ENCODE peak calls at places on chromosomes 3 and 15, in four cellular contexts. One of them, this sample, is unnamed.

GRCh38 chr3:18951333-18951732 is 197.0 kb upstream of the KCNH8 start:
- DNase-seq in lower leg skin: no peak
- DNase-seq in thyroid gland: no peak
- DNase-seq in GM12891: no peak
- DNase-seq in this sample: no peak

GRCh38 chr15:84006467-84006866 is 229.1 kb upstream of the GOLGA6L4 start:
- DNase-seq in lower leg skin: no peak
- DNase-seq in thyroid gland: no peak
- DNase-seq in GM12891: no peak
- DNase-seq in this sample: no peak

GRCh38 chr3:45688194-45688881 is 858 bp upstream of the SACM1L start:
- DNase-seq in GM12891: no peak
- DNase-seq in thyroid gland: peak; percentile 30
- DNase-seq in lower leg skin: no peak
- DNase-seq in this sample: no peak

GRCh38 chr3:38960953-38961622 is 90.7 kb downstream of the SCN11A start:
- DNase-seq in GM12891: no peak
- DNase-seq in thyroid gland: peak; percentile 43
- DNase-seq in lower leg skin: no peak
- DNase-seq in this sample: peak; percentile 48

GRCh38 chr3:34016925-34017592 is 218.6 kb downstream of the PDCD6IP start:
- DNase-seq in GM12891: no peak
- DNase-seq in thyroid gland: no peak
- DNase-seq in lower leg skin: no peak
- DNase-seq in this sample: no peak

GRCh38 chr15:38028869-38029268 is 94.4 kb downstream of the TMCO5A start:
- DNase-seq in lower leg skin: no peak
- DNase-seq in GM12891: no peak
- DNase-seq in thyroid gland: no peak
- DNase-seq in this sample: no peak

GRCh38 chr3:136277115-136277514 is 27.0 kb downstream of the PCCB start:
- DNase-seq in lower leg skin: no peak
- DNase-seq in GM12891: no peak
- DNase-seq in thyroid gland: no peak
- DNase-seq in this sample: no peak

GRCh38 chr15:45634442-45635190 is at the start of gene SQOR:
- DNase-seq in GM12891: peak; percentile 50
- DNase-seq in thyroid gland: peak; percentile 94
- DNase-seq in lower leg skin: peak; percentile 98
- DNase-seq in this sample: peak; percentile 52

GRCh38 chr15:57319226-57319918 is 56.9 kb upstream of the CGNL1 start:
- DNase-seq in GM12891: no peak
- DNase-seq in thyroid gland: no peak
- DNase-seq in lower leg skin: no peak
- DNase-seq in this sample: no peak

GRCh38 chr3:147930417-147930816 is 521.3 kb downstream of the ZIC1 start:
- DNase-seq in thyroid gland: no peak
- DNase-seq in GM12891: no peak
- DNase-seq in lower leg skin: no peak
- DNase-seq in this sample: no peak

GRCh38 chr3:100159564-100160153 is 45.4 kb upstream of the FILIP1L start:
- DNase-seq in lower leg skin: no peak
- DNase-seq in GM12891: no peak
- DNase-seq in thyroid gland: no peak
- DNase-seq in this sample: no peak

GRCh38 chr15:66044837-66045236 is 175.5 kb downstream of the RAB11A start:
- DNase-seq in thyroid gland: no peak
- DNase-seq in GM12891: no peak
- DNase-seq in lower leg skin: no peak
- DNase-seq in this sample: no peak

GRCh38 chr3:132187746-132188145 is 129.5 kb upstream of the ACP3 start:
- DNase-seq in GM12891: no peak
- DNase-seq in thyroid gland: no peak
- DNase-seq in lower leg skin: no peak
- DNase-seq in this sample: no peak

GRCh38 chr15:20351448-20351961 is 190.1 kb downstream of the GOLGA6L6 start:
- DNase-seq in thyroid gland: no peak
- DNase-seq in GM12891: no peak
- DNase-seq in lower leg skin: peak; percentile 88
- DNase-seq in this sample: no peak

GRCh38 chr15:33154366-33155166 is 39.9 kb downstream of the FMN1 start:
- DNase-seq in GM12891: no peak
- DNase-seq in lower leg skin: peak; percentile 87
- DNase-seq in thyroid gland: no peak
- DNase-seq in this sample: peak; percentile 37
- TF ChIP-seq POLR2A in GM12891: no peak
- TF ChIP-seq POLR2A in lower leg skin: no peak
- TF ChIP-seq POLR2A in thyroid gland: no peak
- TF ChIP-seq POLR2A in this sample: no peak

DNA sequence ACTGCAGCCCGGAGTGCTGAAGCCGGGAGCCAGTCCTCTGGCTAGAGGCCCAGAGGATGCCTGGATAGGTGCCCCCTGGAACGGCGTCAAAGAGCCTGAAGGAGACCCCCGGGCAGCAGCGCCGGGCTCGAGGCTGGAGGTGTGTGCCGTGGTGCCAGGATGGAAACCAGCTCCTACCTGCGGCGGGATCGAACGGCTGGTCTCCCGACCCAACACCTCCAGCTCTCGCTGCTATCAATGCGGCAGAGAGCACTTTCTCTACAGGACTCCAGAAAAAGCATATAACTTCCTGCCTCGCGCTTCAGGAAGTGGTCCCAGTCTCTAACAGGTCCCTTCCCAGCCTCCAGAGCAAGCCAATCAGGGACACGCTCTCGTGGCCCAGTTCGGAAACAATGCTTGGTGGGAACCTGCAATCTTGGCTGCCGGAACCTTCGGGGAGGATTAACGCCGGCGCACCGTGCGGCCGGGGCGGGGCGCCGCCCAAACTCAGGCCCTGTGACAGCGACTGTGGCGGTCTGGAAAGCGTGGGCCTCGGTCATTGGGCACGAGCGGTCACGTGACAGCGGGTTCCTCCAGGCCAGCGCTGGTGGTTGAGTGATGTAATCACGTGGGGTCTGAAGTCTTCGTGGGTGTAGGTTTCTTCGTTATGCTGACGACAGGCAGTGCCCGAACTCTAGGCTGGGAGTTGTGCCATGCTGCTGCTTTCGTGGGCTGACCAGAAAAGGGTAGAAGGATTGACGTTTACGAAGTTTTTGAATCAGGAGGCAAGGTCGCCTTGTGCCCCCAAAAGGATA is at the start of gene SLC33A1:
- DNase-seq in lower leg skin: peak; percentile 100
- DNase-seq in GM12891: peak; percentile 91
- DNase-seq in thyroid gland: peak; percentile 100
- DNase-seq in this sample: peak; percentile 92
- TF ChIP-seq POLR2A in lower leg skin: peak; percentile 66
- TF ChIP-seq POLR2A in GM12891: peak; percentile 92
- TF ChIP-seq POLR2A in thyroid gland: peak; percentile 85
- TF ChIP-seq POLR2A in this sample: peak; percentile 82

DNA sequence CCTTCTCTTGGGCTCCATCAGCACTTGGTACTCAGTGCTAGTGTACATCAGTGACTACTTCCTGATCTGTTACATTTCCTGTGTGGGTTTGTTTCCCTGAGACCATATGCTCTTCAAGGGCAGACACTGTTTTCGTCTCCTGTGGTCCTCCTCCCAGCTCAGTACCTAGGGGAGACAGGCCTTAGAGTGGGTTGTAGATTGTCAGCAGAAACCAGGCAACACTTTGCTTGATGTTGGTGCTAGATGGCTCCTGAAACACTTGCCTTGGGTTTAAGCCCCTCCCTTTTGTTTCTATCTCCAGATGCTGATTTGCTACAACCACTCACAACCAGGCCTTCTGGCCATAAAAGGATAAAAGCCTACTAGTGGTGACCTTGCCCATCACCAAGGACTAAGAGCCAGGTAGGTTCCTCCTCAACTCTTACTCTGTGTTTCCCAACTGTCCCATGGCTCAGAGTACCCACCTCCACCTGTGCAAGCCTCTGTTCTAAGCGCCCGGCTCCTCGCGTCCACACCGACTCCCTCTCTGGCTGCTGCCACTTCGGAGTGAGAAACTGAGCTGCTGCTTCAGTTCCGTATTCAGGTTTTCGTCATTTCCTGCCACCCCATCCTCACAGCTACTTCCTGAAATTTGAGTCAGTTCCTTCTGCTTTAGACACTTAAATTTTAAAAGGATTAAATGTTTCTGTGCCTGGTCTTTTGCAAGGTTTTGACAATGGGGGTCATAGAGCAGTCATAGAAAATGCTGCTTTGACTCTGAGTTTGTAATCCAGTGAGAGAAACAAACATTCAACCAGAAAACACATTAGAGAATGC is at the start of gene HCLS1:
- DNase-seq in GM12891: peak; percentile 31
- DNase-seq in lower leg skin: peak; percentile 88
- DNase-seq in thyroid gland: peak; percentile 14
- DNase-seq in this sample: no peak
- TF ChIP-seq POLR2A in GM12891: peak; percentile 97
- TF ChIP-seq POLR2A in lower leg skin: peak; percentile 43
- TF ChIP-seq POLR2A in thyroid gland: peak; percentile 23
- TF ChIP-seq POLR2A in this sample: no peak

DNA sequence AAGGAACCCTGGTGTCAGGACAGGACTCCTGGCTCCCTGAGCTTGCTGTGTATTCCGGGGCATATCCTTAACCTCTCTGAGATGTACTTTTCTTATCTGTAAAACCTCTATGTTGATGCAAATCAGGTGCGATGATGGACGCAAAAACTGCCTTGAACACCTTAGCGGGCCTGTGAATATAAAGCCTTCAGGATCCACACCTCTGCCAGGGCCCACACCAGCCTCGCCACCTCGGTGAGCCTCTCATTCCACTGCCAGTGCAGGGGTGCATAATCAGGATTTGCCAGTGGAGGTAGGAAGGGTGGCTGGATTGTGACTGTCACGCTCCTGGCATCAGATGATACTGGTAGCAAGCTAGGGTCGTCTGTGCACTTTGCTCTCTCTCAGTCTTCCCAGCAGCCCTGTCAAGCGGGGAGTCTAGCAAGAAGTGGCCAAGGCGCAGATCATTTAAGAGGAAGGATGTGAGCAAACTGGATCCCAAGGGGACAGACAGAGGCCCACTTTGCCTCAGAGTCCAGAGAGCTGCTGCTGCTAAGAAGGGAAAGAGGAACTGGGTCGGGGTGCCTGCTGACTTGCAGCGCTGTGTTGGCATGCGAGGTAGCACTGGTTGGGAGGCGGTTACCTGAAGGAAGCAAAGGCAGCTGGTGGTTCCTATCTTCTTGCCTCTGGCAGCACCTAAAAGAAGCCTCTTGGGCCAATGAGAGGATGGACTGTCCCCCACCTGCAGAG is 27.9 kb downstream of the SMAD3 start:
- DNase-seq in GM12891: no peak
- DNase-seq in lower leg skin: no peak
- DNase-seq in thyroid gland: no peak
- DNase-seq in this sample: no peak
- TF ChIP-seq POLR2A in GM12891: peak; percentile 31
- TF ChIP-seq POLR2A in lower leg skin: no peak
- TF ChIP-seq POLR2A in thyroid gland: no peak
- TF ChIP-seq POLR2A in this sample: no peak

GRCh38 chr15:101246824-101247745 is 4.8 kb downstream of the CHSY1 start:
- DNase-seq in thyroid gland: no peak
- DNase-seq in lower leg skin: peak; percentile 58
- DNase-seq in GM12891: no peak
- DNase-seq in this sample: no peak
- TF ChIP-seq POLR2A in thyroid gland: no peak
- TF ChIP-seq POLR2A in lower leg skin: no peak
- TF ChIP-seq POLR2A in GM12891: no peak
- TF ChIP-seq POLR2A in this sample: no peak

DNA sequence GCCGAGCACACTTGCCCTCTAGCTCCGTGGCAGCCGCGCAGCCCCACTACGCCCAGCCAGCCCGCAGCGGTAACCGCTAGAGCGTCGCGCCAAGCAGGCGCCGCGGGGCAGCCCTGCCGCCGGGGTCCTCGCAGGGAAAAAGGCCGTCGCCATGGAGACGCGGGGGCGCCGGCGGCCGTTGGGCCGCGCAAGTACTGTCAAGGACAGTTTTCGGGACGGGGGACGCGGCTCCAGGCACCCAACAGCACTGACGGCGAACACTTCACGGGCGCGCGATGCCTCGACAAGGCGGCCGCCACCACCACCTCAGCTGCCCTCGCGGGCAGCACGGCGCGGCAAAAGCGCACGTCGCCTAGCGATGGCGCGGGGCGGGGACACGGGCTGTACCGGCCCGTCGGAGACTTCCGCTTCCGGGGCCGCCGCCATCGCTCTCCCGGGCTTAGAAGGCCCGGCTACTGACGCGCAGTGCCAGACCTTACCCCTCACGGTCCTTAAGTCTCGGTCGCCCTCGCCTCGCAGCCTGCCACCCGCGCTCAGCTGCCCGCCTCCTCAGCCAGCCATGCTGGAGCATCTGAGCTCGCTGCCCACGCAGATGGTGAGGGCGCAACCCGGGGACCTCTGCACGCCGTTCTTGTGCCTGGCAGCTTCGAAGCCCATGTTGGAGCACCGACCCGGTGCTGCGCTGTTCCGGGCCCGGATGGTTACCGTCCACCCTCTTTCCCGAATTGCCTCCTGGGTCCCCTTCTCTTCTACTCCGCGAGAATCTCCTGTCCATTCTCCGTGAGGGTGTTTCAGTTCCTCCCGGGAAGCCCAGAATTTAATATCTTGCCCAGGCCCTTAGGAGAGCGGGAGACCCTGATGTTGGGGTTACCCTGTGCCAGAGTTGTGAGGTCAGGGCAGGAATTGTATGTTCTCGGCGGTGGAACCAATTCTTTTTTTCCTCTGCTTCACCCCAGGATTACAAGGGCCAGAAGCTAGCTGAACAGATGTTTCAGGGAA is at the start of the genes GLT8D1 and SPCS1:
- DNase-seq in thyroid gland: peak; percentile 87
- DNase-seq in lower leg skin: peak; percentile 96
- DNase-seq in GM12891: peak; percentile 83
- DNase-seq in this sample: peak; percentile 83
- TF ChIP-seq POLR2A in thyroid gland: peak; percentile 80
- TF ChIP-seq POLR2A in lower leg skin: peak; percentile 51
- TF ChIP-seq POLR2A in GM12891: peak; percentile 83
- TF ChIP-seq POLR2A in this sample: peak; percentile 94